ENCODE peak calls at places on chromosomes 11 and 22, in nine cellular contexts. One of them, this sample, is unnamed.

GRCh38 chr11:103659138-103659734 is 377.2 kb upstream of the DDI1 start:
- DNase-seq in Caco-2: peak; percentile 57
- DNase-seq in GM20000: no peak
- DNase-seq in heart left ventricle: no peak
- DNase-seq in AG10803: peak; percentile 25
- DNase-seq in WERI-Rb-1: peak; percentile 47
- DNase-seq in type B pancreatic cell: no peak
- DNase-seq in neural progenitor cell: peak; percentile 35
- DNase-seq in MCF 10A: peak; percentile 58
- DNase-seq in this sample: no peak

GRCh38 chr11:41316726-41317125 is 142.7 kb downstream of the LRRC4C start:
- DNase-seq in Caco-2: no peak
- DNase-seq in GM20000: no peak
- DNase-seq in heart left ventricle: no peak
- DNase-seq in AG10803: no peak
- DNase-seq in WERI-Rb-1: no peak
- DNase-seq in type B pancreatic cell: no peak
- DNase-seq in neural progenitor cell: no peak
- DNase-seq in MCF 10A: no peak
- DNase-seq in this sample: no peak

GRCh38 chr22:49586244-49586748 is 241.4 kb downstream of the BRD1 start:
- DNase-seq in Caco-2: no peak
- DNase-seq in GM20000: no peak
- DNase-seq in heart left ventricle: no peak
- DNase-seq in AG10803: no peak
- DNase-seq in WERI-Rb-1: no peak
- DNase-seq in type B pancreatic cell: no peak
- DNase-seq in neural progenitor cell: no peak
- DNase-seq in MCF 10A: no peak
- DNase-seq in this sample: no peak

GRCh38 chr11:64745523-64746328 is 1.8 kb upstream of the RASGRP2 start:
- DNase-seq in Caco-2: no peak
- DNase-seq in GM20000: peak; percentile 87
- DNase-seq in heart left ventricle: peak; percentile 95
- DNase-seq in AG10803: peak; percentile 28
- DNase-seq in WERI-Rb-1: peak; percentile 71
- DNase-seq in type B pancreatic cell: no peak
- DNase-seq in neural progenitor cell: peak; percentile 85
- DNase-seq in MCF 10A: no peak
- DNase-seq in this sample: peak; percentile 75

GRCh38 chr11:98358551-98358950 is 662.2 kb upstream of the CNTN5 start:
- DNase-seq in Caco-2: no peak
- DNase-seq in GM20000: no peak
- DNase-seq in heart left ventricle: no peak
- DNase-seq in AG10803: no peak
- DNase-seq in WERI-Rb-1: no peak
- DNase-seq in type B pancreatic cell: no peak
- DNase-seq in neural progenitor cell: no peak
- DNase-seq in MCF 10A: peak; percentile 4
- DNase-seq in this sample: no peak

GRCh38 chr11:101706541-101706940 is 122.7 kb upstream of the TRPC6 start:
- DNase-seq in Caco-2: no peak
- DNase-seq in GM20000: no peak
- DNase-seq in heart left ventricle: no peak
- DNase-seq in AG10803: peak; percentile 21
- DNase-seq in WERI-Rb-1: no peak
- DNase-seq in type B pancreatic cell: no peak
- DNase-seq in neural progenitor cell: no peak
- DNase-seq in MCF 10A: peak; percentile 51
- DNase-seq in this sample: no peak

GRCh38 chr11:33930317-33931021 is 38.6 kb upstream of the LMO2 start:
- DNase-seq in Caco-2: no peak
- DNase-seq in GM20000: no peak
- DNase-seq in heart left ventricle: no peak
- DNase-seq in AG10803: peak; percentile 81
- DNase-seq in WERI-Rb-1: peak; percentile 59
- DNase-seq in type B pancreatic cell: no peak
- DNase-seq in neural progenitor cell: peak; percentile 18
- DNase-seq in MCF 10A: peak; percentile 77
- DNase-seq in this sample: no peak

GRCh38 chr22:48574776-48575566 is 1252.7 kb downstream of the BRD1 start:
- DNase-seq in Caco-2: peak; percentile 34
- DNase-seq in GM20000: peak; percentile 64
- DNase-seq in heart left ventricle: peak; percentile 27
- DNase-seq in AG10803: peak; percentile 49
- DNase-seq in WERI-Rb-1: peak; percentile 80
- DNase-seq in type B pancreatic cell: peak; percentile 88
- DNase-seq in neural progenitor cell: peak; percentile 92
- DNase-seq in MCF 10A: no peak
- DNase-seq in this sample: no peak

GRCh38 chr22:44301039-44301438 is 11.7 kb downstream of the SHISAL1 start:
- DNase-seq in Caco-2: no peak
- DNase-seq in GM20000: no peak
- DNase-seq in heart left ventricle: no peak
- DNase-seq in AG10803: no peak
- DNase-seq in WERI-Rb-1: no peak
- DNase-seq in type B pancreatic cell: no peak
- DNase-seq in neural progenitor cell: no peak
- DNase-seq in MCF 10A: no peak
- DNase-seq in this sample: no peak

GRCh38 chr11:61917043-61917356 is 366 bp downstream of the RAB3IL1 start:
- DNase-seq in Caco-2: no peak
- DNase-seq in GM20000: no peak
- DNase-seq in heart left ventricle: peak; percentile 30
- DNase-seq in AG10803: no peak
- DNase-seq in WERI-Rb-1: no peak
- DNase-seq in type B pancreatic cell: no peak
- DNase-seq in neural progenitor cell: no peak
- DNase-seq in MCF 10A: no peak
- DNase-seq in this sample: no peak

GRCh38 chr11:59180907-59181306 is 9.0 kb downstream of the DTX4 start:
- DNase-seq in Caco-2: no peak
- DNase-seq in GM20000: no peak
- DNase-seq in heart left ventricle: no peak
- DNase-seq in AG10803: no peak
- DNase-seq in WERI-Rb-1: no peak
- DNase-seq in type B pancreatic cell: no peak
- DNase-seq in neural progenitor cell: no peak
- DNase-seq in MCF 10A: no peak
- DNase-seq in this sample: no peak

GRCh38 chr11:27241316-27242122 is 121.5 kb downstream of the CCDC34 start:
- DNase-seq in Caco-2: no peak
- DNase-seq in GM20000: no peak
- DNase-seq in heart left ventricle: no peak
- DNase-seq in AG10803: peak; percentile 96
- DNase-seq in WERI-Rb-1: no peak
- DNase-seq in type B pancreatic cell: no peak
- DNase-seq in neural progenitor cell: no peak
- DNase-seq in MCF 10A: peak; percentile 42
- DNase-seq in this sample: no peak

GRCh38 chr11:102361100-102362021 is 14.3 kb downstream of the BIRC2 start:
- DNase-seq in Caco-2: no peak
- DNase-seq in GM20000: no peak
- DNase-seq in heart left ventricle: no peak
- DNase-seq in AG10803: peak; percentile 52
- DNase-seq in WERI-Rb-1: no peak
- DNase-seq in type B pancreatic cell: no peak
- DNase-seq in neural progenitor cell: no peak
- DNase-seq in MCF 10A: no peak
- DNase-seq in this sample: peak; percentile 65

GRCh38 chr11:112051768-112052167 is 22.0 kb downstream of the PIH1D2 start:
- DNase-seq in Caco-2: no peak
- DNase-seq in GM20000: peak; percentile 20
- DNase-seq in heart left ventricle: no peak
- DNase-seq in AG10803: no peak
- DNase-seq in WERI-Rb-1: no peak
- DNase-seq in type B pancreatic cell: no peak
- DNase-seq in neural progenitor cell: no peak
- DNase-seq in MCF 10A: no peak
- DNase-seq in this sample: no peak

GRCh38 chr11:123062158-123062891 is 389 bp upstream of the HSPA8 start:
- DNase-seq in Caco-2: peak; percentile 100
- DNase-seq in GM20000: peak; percentile 92
- DNase-seq in heart left ventricle: peak; percentile 100
- DNase-seq in AG10803: peak; percentile 100
- DNase-seq in WERI-Rb-1: peak; percentile 99
- DNase-seq in type B pancreatic cell: peak; percentile 100
- DNase-seq in neural progenitor cell: peak; percentile 98
- DNase-seq in MCF 10A: peak; percentile 99
- DNase-seq in this sample: peak; percentile 97
- TF ChIP-seq CTCF in Caco-2: no peak
- TF ChIP-seq CTCF in GM20000: no peak
- TF ChIP-seq CTCF in heart left ventricle: no peak
- TF ChIP-seq CTCF in AG10803: no peak
- TF ChIP-seq CTCF in WERI-Rb-1: no peak
- TF ChIP-seq CTCF in type B pancreatic cell: no peak
- TF ChIP-seq CTCF in neural progenitor cell: peak; percentile 3
- TF ChIP-seq CTCF in MCF 10A: no peak
- TF ChIP-seq CTCF in this sample: no peak

GRCh38 chr11:11895672-11896071 is 53.9 kb downstream of the USP47 start:
- DNase-seq in Caco-2: no peak
- DNase-seq in GM20000: no peak
- DNase-seq in heart left ventricle: no peak
- DNase-seq in AG10803: peak; percentile 28
- DNase-seq in WERI-Rb-1: no peak
- DNase-seq in type B pancreatic cell: no peak
- DNase-seq in neural progenitor cell: no peak
- DNase-seq in MCF 10A: no peak
- DNase-seq in this sample: no peak
- TF ChIP-seq CTCF in Caco-2: peak; percentile 23
- TF ChIP-seq CTCF in GM20000: no peak
- TF ChIP-seq CTCF in heart left ventricle: no peak
- TF ChIP-seq CTCF in AG10803: peak; percentile 38
- TF ChIP-seq CTCF in WERI-Rb-1: no peak
- TF ChIP-seq CTCF in type B pancreatic cell: no peak
- TF ChIP-seq CTCF in neural progenitor cell: no peak
- TF ChIP-seq CTCF in MCF 10A: peak; percentile 3
- TF ChIP-seq CTCF in this sample: no peak

GRCh38 chr11:117618956-117619355 is 178.1 kb downstream of the DSCAML1 start:
- DNase-seq in Caco-2: no peak
- DNase-seq in GM20000: no peak
- DNase-seq in heart left ventricle: no peak
- DNase-seq in AG10803: no peak
- DNase-seq in WERI-Rb-1: peak; percentile 80
- DNase-seq in type B pancreatic cell: no peak
- DNase-seq in neural progenitor cell: peak; percentile 58
- DNase-seq in MCF 10A: no peak
- DNase-seq in this sample: no peak
- TF ChIP-seq CTCF in Caco-2: peak; percentile 40
- TF ChIP-seq CTCF in GM20000: no peak
- TF ChIP-seq CTCF in heart left ventricle: no peak
- TF ChIP-seq CTCF in AG10803: no peak
- TF ChIP-seq CTCF in WERI-Rb-1: peak; percentile 70
- TF ChIP-seq CTCF in type B pancreatic cell: peak; percentile 48
- TF ChIP-seq CTCF in neural progenitor cell: peak; percentile 42
- TF ChIP-seq CTCF in MCF 10A: no peak
- TF ChIP-seq CTCF in this sample: no peak

GRCh38 chr11:60838132-60838531 is 3.8 kb upstream of the CCDC86 start:
- DNase-seq in Caco-2: no peak
- DNase-seq in GM20000: no peak
- DNase-seq in heart left ventricle: no peak
- DNase-seq in AG10803: peak; percentile 18
- DNase-seq in WERI-Rb-1: no peak
- DNase-seq in type B pancreatic cell: no peak
- DNase-seq in neural progenitor cell: peak; percentile 35
- DNase-seq in MCF 10A: no peak
- DNase-seq in this sample: no peak
- TF ChIP-seq CTCF in Caco-2: no peak
- TF ChIP-seq CTCF in GM20000: no peak
- TF ChIP-seq CTCF in heart left ventricle: no peak
- TF ChIP-seq CTCF in AG10803: peak; percentile 39
- TF ChIP-seq CTCF in WERI-Rb-1: no peak
- TF ChIP-seq CTCF in type B pancreatic cell: peak; percentile 60
- TF ChIP-seq CTCF in neural progenitor cell: peak; percentile 44
- TF ChIP-seq CTCF in MCF 10A: no peak
- TF ChIP-seq CTCF in this sample: no peak

DNA sequence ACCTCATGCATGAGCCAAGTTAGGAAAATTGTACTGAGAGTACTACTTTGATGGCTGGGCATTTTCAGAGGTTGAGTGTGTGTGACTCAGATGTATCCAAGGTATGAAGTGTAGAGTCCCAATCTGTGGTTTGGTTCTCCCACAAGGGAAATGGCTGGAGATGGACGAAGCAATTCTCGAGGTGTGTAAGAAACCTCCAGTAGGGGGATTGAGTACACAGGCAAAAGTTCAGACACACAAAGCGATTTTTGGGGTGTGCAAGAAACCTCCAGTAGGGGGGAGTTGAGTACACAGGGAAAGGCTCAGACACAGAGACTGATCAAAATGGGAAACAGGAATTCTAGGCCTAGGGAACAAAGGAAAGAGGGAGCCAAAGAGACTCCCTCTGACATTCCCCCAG is 1536.3 kb downstream of the FAM181B start:
- DNase-seq in Caco-2: no peak
- DNase-seq in GM20000: no peak
- DNase-seq in heart left ventricle: no peak
- DNase-seq in AG10803: no peak
- DNase-seq in WERI-Rb-1: peak; percentile 9
- DNase-seq in type B pancreatic cell: no peak
- DNase-seq in neural progenitor cell: no peak
- DNase-seq in MCF 10A: no peak
- DNase-seq in this sample: no peak
- TF ChIP-seq CTCF in Caco-2: no peak
- TF ChIP-seq CTCF in GM20000: no peak
- TF ChIP-seq CTCF in heart left ventricle: no peak
- TF ChIP-seq CTCF in AG10803: no peak
- TF ChIP-seq CTCF in WERI-Rb-1: no peak
- TF ChIP-seq CTCF in type B pancreatic cell: no peak
- TF ChIP-seq CTCF in neural progenitor cell: peak; percentile 7
- TF ChIP-seq CTCF in MCF 10A: no peak
- TF ChIP-seq CTCF in this sample: no peak

GRCh38 chr11:57764527-57764926 is 2.9 kb downstream of the CTNND1 start:
- DNase-seq in Caco-2: no peak
- DNase-seq in GM20000: no peak
- DNase-seq in heart left ventricle: no peak
- DNase-seq in AG10803: no peak
- DNase-seq in WERI-Rb-1: no peak
- DNase-seq in type B pancreatic cell: no peak
- DNase-seq in neural progenitor cell: no peak
- DNase-seq in MCF 10A: no peak
- DNase-seq in this sample: no peak

GRCh38 chr11:57762235-57762866 is 749 bp downstream of the CTNND1 start:
- DNase-seq in Caco-2: no peak
- DNase-seq in GM20000: no peak
- DNase-seq in heart left ventricle: no peak
- DNase-seq in AG10803: no peak
- DNase-seq in WERI-Rb-1: no peak
- DNase-seq in type B pancreatic cell: no peak
- DNase-seq in neural progenitor cell: peak; percentile 35
- DNase-seq in MCF 10A: peak; percentile 46
- DNase-seq in this sample: no peak

GRCh38 chr11:57764972-57765371 is 3.4 kb downstream of the CTNND1 start:
- DNase-seq in Caco-2: no peak
- DNase-seq in GM20000: no peak
- DNase-seq in heart left ventricle: no peak
- DNase-seq in AG10803: no peak
- DNase-seq in WERI-Rb-1: no peak
- DNase-seq in type B pancreatic cell: no peak
- DNase-seq in neural progenitor cell: no peak
- DNase-seq in MCF 10A: no peak
- DNase-seq in this sample: no peak

GRCh38 chr11:57761301-57762234 is at the start of gene CTNND1:
- DNase-seq in Caco-2: peak; percentile 94
- DNase-seq in GM20000: peak; percentile 89
- DNase-seq in heart left ventricle: peak; percentile 92
- DNase-seq in AG10803: peak; percentile 97
- DNase-seq in WERI-Rb-1: no peak
- DNase-seq in type B pancreatic cell: peak; percentile 79
- DNase-seq in neural progenitor cell: peak; percentile 93
- DNase-seq in MCF 10A: peak; percentile 98
- DNase-seq in this sample: no peak

GRCh38 chr11:57763568-57763967 is 2.0 kb downstream of the CTNND1 start:
- DNase-seq in Caco-2: peak; percentile 53
- DNase-seq in GM20000: no peak
- DNase-seq in heart left ventricle: no peak
- DNase-seq in AG10803: peak; percentile 47
- DNase-seq in WERI-Rb-1: no peak
- DNase-seq in type B pancreatic cell: no peak
- DNase-seq in neural progenitor cell: peak; percentile 55
- DNase-seq in MCF 10A: peak; percentile 67
- DNase-seq in this sample: no peak
- TF ChIP-seq CTCF in Caco-2: peak; percentile 49
- TF ChIP-seq CTCF in GM20000: no peak
- TF ChIP-seq CTCF in heart left ventricle: no peak
- TF ChIP-seq CTCF in AG10803: peak; percentile 62
- TF ChIP-seq CTCF in WERI-Rb-1: no peak
- TF ChIP-seq CTCF in type B pancreatic cell: peak; percentile 58
- TF ChIP-seq CTCF in neural progenitor cell: peak; percentile 48
- TF ChIP-seq CTCF in MCF 10A: no peak
- TF ChIP-seq CTCF in this sample: no peak

This sample was measured in CD4-positive, alpha-beta T cell.